ENCODE peak calls at places on chromosomes 2 and 18, in five cellular contexts. One of them, this sample, is unnamed.

GRCh38 chr2:190170673-190171072 is 108.1 kb upstream of the MSTN start:
- DNase-seq in A549: no peak
- DNase-seq in lower leg skin: no peak
- DNase-seq in AG04450: no peak
- DNase-seq in K562: no peak
- DNase-seq in this sample: no peak

GRCh38 chr18:77208969-77209368 is 40.7 kb upstream of the GALR1 start:
- DNase-seq in AG04450: no peak
- DNase-seq in lower leg skin: no peak
- DNase-seq in A549: no peak
- DNase-seq in K562: no peak
- DNase-seq in this sample: peak; percentile 12

GRCh38 chr2:209525834-209526281 is 102.0 kb downstream of the MAP2 start:
- DNase-seq in lower leg skin: no peak
- DNase-seq in AG04450: peak; percentile 67
- DNase-seq in K562: no peak
- DNase-seq in A549: no peak
- DNase-seq in this sample: peak; percentile 87

GRCh38 chr2:137302957-137303356 is 537.6 kb downstream of the THSD7B start:
- DNase-seq in K562: no peak
- DNase-seq in lower leg skin: no peak
- DNase-seq in AG04450: no peak
- DNase-seq in A549: no peak
- DNase-seq in this sample: no peak

GRCh38 chr2:96205888-96206287 is 2.7 kb downstream of the STARD7 start:
- DNase-seq in K562: no peak
- DNase-seq in A549: no peak
- DNase-seq in lower leg skin: no peak
- DNase-seq in AG04450: no peak
- DNase-seq in this sample: peak; percentile 81

GRCh38 chr2:229917793-229918192 is 4.0 kb downstream of the TRIP12 start:
- DNase-seq in K562: no peak
- DNase-seq in AG04450: no peak
- DNase-seq in A549: no peak
- DNase-seq in lower leg skin: no peak
- DNase-seq in this sample: no peak

GRCh38 chr2:110755494-110756078 is 23.2 kb downstream of the ACOXL start:
- DNase-seq in lower leg skin: no peak
- DNase-seq in AG04450: no peak
- DNase-seq in A549: peak; percentile 14
- DNase-seq in K562: no peak
- DNase-seq in this sample: peak; percentile 6

GRCh38 chr2:118689456-118689855 is 158.0 kb downstream of the EN1 start:
- DNase-seq in AG04450: no peak
- DNase-seq in K562: peak; percentile 65
- DNase-seq in A549: no peak
- DNase-seq in lower leg skin: no peak
- DNase-seq in this sample: no peak

GRCh38 chr2:209425082-209426071 is 1.5 kb downstream of the MAP2 start:
- DNase-seq in K562: no peak
- DNase-seq in lower leg skin: peak; percentile 16
- DNase-seq in A549: peak; percentile 20
- DNase-seq in AG04450: no peak
- DNase-seq in this sample: peak; percentile 36

GRCh38 chr2:11708106-11708505 is 38.1 kb upstream of the NTSR2 start:
- DNase-seq in AG04450: no peak
- DNase-seq in A549: no peak
- DNase-seq in K562: no peak
- DNase-seq in lower leg skin: no peak
- DNase-seq in this sample: peak; percentile 11

GRCh38 chr2:24824071-24824588 is 30.9 kb downstream of the CENPO start:
- DNase-seq in A549: no peak
- DNase-seq in K562: no peak
- DNase-seq in AG04450: no peak
- DNase-seq in lower leg skin: no peak
- DNase-seq in this sample: no peak

GRCh38 chr2:150686391-150686790 is 198.9 kb upstream of the RND3 start:
- DNase-seq in K562: no peak
- DNase-seq in lower leg skin: no peak
- DNase-seq in AG04450: no peak
- DNase-seq in A549: no peak
- DNase-seq in this sample: peak; percentile 9

GRCh38 chr2:51013060-51013746 is 18.7 kb downstream of the NRXN1 start:
- DNase-seq in K562: no peak
- DNase-seq in A549: no peak
- DNase-seq in AG04450: no peak
- DNase-seq in lower leg skin: no peak
- DNase-seq in this sample: no peak

GRCh38 chr2:237932731-237933131 is 34.1 kb upstream of the UBE2F start:
- DNase-seq in lower leg skin: no peak
- DNase-seq in AG04450: peak; percentile 78
- DNase-seq in A549: no peak
- DNase-seq in K562: no peak
- DNase-seq in this sample: peak; percentile 92

GRCh38 chr2:217853301-217853881 is 149.4 kb downstream of the TNS1 start:
- DNase-seq in A549: no peak
- DNase-seq in lower leg skin: peak; percentile 82
- DNase-seq in K562: no peak
- DNase-seq in AG04450: peak; percentile 38
- DNase-seq in this sample: peak; percentile 90

GRCh38 chr2:100921685-100922161 is 80.4 kb upstream of the RPL31 start:
- DNase-seq in K562: peak; percentile 61
- DNase-seq in lower leg skin: no peak
- DNase-seq in AG04450: peak; percentile 44
- DNase-seq in A549: no peak
- DNase-seq in this sample: peak; percentile 83

GRCh38 chr2:152613235-152613634 is 104.0 kb downstream of the PRPF40A start:
- DNase-seq in K562: no peak
- DNase-seq in AG04450: no peak
- DNase-seq in A549: no peak
- DNase-seq in lower leg skin: no peak
- DNase-seq in this sample: peak; percentile 24

GRCh38 chr2:88176352-88176952 is 6.3 kb downstream of the THNSL2 start:
- DNase-seq in K562: no peak
- DNase-seq in AG04450: no peak
- DNase-seq in A549: no peak
- DNase-seq in lower leg skin: no peak
- DNase-seq in this sample: no peak

GRCh38 chr2:7007846-7008741 is 90.9 kb downstream of the RNF144A start:
- DNase-seq in A549: no peak
- DNase-seq in K562: peak; percentile 81
- DNase-seq in AG04450: no peak
- DNase-seq in lower leg skin: peak; percentile 85
- DNase-seq in this sample: peak; percentile 45

DNA sequence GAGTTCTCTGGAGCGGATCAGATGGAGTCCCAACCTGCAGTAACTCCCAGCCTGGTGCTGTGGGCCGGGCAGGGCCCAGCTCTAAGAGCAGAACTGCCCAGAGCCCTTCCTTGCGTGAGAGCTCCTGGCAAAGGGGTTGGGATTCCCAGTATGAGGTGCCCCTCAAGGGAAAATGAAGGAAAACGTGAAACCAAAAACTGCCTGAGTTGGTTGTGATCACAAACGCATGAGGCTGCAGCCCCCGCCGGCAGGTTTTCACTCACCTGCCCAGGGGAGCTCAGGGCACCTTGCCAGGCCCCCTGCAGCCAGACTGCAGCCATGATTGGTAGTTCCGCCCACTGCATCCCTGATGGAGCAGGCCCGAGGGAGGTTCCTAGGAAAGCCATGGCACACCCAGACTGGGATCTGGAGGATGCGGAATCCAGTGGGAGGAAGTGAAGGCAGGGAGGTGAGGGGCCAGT is 103.1 kb downstream of the INHBB start:
- DNase-seq in K562: no peak
- DNase-seq in A549: no peak
- DNase-seq in lower leg skin: no peak
- DNase-seq in AG04450: no peak
- DNase-seq in this sample: no peak
- H3K4me3 ChIP-seq in K562: no peak overlapping the region
- H3K4me3 ChIP-seq in A549: no peak overlapping the region
- H3K4me3 ChIP-seq in lower leg skin: no peak overlapping the region
- H3K4me3 ChIP-seq in AG04450: no peak overlapping the region
- H3K4me3 ChIP-seq in this sample: no peak overlapping the region

DNA sequence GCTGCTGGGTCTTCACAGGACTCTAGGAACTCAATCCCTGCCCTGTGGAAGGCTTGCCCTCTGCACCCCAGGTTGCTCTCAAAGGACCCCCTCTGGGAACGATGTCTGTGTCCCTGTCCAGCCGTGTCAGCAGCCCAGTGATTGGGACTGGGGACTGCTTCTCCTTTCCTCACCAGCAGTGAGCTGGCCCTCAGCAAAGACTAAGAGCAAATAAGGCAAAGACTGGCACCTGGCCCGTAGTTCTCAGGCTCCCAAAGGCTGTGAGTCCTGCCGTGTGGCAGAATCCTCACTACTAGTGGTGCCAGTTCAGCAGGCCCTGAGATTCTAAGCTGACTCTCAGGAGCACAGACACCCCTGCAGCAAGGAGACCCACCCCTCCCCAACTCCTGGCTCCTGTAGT is 47.8 kb downstream of the TMEM163 start:
- DNase-seq in AG04450: no peak
- DNase-seq in A549: no peak
- DNase-seq in K562: no peak
- DNase-seq in lower leg skin: no peak
- DNase-seq in this sample: no peak
- H3K4me3 ChIP-seq in AG04450: no peak overlapping the region
- H3K4me3 ChIP-seq in A549: no peak overlapping the region
- H3K4me3 ChIP-seq in K562: no peak overlapping the region
- H3K4me3 ChIP-seq in lower leg skin: no peak overlapping the region
- H3K4me3 ChIP-seq in this sample: no peak overlapping the region

DNA sequence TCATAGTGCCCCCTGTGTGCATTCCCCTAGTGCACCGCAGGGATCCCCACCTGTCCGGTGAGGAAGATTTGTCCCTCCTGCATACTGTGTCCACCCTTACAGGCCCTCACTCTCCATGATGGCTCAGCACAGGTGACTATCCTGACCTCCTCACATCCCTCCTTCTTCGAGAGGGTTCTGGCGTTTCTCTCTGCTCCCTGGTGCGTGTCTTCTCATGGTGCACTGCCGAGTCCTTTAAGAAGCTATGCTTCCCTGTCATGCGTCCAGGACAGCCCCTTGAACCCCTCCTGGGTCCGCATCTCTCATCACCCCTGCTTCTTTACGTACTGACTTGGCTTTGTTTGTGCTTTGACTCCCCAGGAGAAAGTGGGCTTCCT is 1.0 kb upstream of the STK25 start:
- DNase-seq in K562: no peak
- DNase-seq in lower leg skin: no peak
- DNase-seq in AG04450: no peak
- DNase-seq in A549: no peak
- DNase-seq in this sample: no peak
- H3K4me3 ChIP-seq in K562: peak overlapping the region; percentile 75
- H3K4me3 ChIP-seq in lower leg skin: peak overlapping the region; percentile 38
- H3K4me3 ChIP-seq in AG04450: peak overlapping the region; percentile 63
- H3K4me3 ChIP-seq in A549: peak overlapping the region; percentile 76
- H3K4me3 ChIP-seq in this sample: peak overlapping the region; percentile 74

DNA sequence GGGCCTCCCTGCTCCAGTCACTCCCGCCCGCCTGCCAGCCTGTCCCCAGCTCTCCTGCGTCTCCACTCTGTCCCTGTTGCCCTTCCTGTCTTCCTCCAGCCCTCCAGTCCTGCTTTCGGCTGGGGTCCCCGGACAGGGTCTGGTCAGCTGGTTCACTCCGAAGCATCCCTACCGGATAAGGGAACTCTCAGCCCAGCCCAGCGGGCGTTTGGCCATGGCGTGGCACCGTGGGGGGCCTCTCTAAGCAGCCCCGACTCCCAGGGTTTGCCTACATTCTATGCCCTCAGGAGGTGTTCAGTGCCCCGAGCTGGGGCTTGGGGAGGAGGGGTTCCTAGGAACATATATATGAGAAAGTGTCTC is 183.0 kb upstream of the HAAO start:
- DNase-seq in K562: no peak
- DNase-seq in AG04450: no peak
- DNase-seq in lower leg skin: no peak
- DNase-seq in A549: no peak
- DNase-seq in this sample: no peak
- H3K4me3 ChIP-seq in K562: no peak overlapping the region
- H3K4me3 ChIP-seq in AG04450: peak overlapping the region; percentile 47
- H3K4me3 ChIP-seq in lower leg skin: no peak overlapping the region
- H3K4me3 ChIP-seq in A549: peak overlapping the region; percentile 31
- H3K4me3 ChIP-seq in this sample: peak overlapping the region; percentile 53

GRCh38 chr2:154130821-154131220 is 259.1 kb downstream of the GALNT13 start:
- DNase-seq in lower leg skin: peak; percentile 29
- DNase-seq in K562: no peak
- DNase-seq in AG04450: no peak
- DNase-seq in A549: no peak
- DNase-seq in this sample: peak; percentile 54
- H3K4me3 ChIP-seq in lower leg skin: no peak overlapping the region
- H3K4me3 ChIP-seq in K562: no peak overlapping the region
- H3K4me3 ChIP-seq in AG04450: no peak overlapping the region
- H3K4me3 ChIP-seq in A549: no peak overlapping the region
- H3K4me3 ChIP-seq in this sample: no peak overlapping the region

GRCh38 chr2:160566717-160567116 is 73.1 kb upstream of the RBMS1 start:
- DNase-seq in A549: no peak
- DNase-seq in AG04450: no peak
- DNase-seq in lower leg skin: no peak
- DNase-seq in K562: no peak
- DNase-seq in this sample: peak; percentile 79
- H3K4me3 ChIP-seq in A549: no peak overlapping the region
- H3K4me3 ChIP-seq in AG04450: no peak overlapping the region
- H3K4me3 ChIP-seq in lower leg skin: no peak overlapping the region
- H3K4me3 ChIP-seq in K562: no peak overlapping the region
- H3K4me3 ChIP-seq in this sample: no peak overlapping the region

GRCh38 chr2:40281021-40281940 is 170.6 kb downstream of the SLC8A1 start:
- DNase-seq in K562: no peak
- DNase-seq in AG04450: peak; percentile 59
- DNase-seq in lower leg skin: peak; percentile 51
- DNase-seq in A549: no peak
- DNase-seq in this sample: peak; percentile 94

GRCh38 chr2:40282428-40282827 is 169.5 kb downstream of the SLC8A1 start:
- DNase-seq in lower leg skin: no peak
- DNase-seq in K562: no peak
- DNase-seq in A549: no peak
- DNase-seq in AG04450: no peak
- DNase-seq in this sample: peak; percentile 59

GRCh38 chr2:40279001-40279400 is 172.9 kb downstream of the SLC8A1 start:
- DNase-seq in A549: no peak
- DNase-seq in K562: no peak
- DNase-seq in lower leg skin: no peak
- DNase-seq in AG04450: no peak
- DNase-seq in this sample: peak; percentile 44

GRCh38 chr2:40276076-40276475 is 175.8 kb downstream of the SLC8A1 start:
- DNase-seq in K562: no peak
- DNase-seq in lower leg skin: no peak
- DNase-seq in AG04450: no peak
- DNase-seq in A549: no peak
- DNase-seq in this sample: no peak

DNA sequence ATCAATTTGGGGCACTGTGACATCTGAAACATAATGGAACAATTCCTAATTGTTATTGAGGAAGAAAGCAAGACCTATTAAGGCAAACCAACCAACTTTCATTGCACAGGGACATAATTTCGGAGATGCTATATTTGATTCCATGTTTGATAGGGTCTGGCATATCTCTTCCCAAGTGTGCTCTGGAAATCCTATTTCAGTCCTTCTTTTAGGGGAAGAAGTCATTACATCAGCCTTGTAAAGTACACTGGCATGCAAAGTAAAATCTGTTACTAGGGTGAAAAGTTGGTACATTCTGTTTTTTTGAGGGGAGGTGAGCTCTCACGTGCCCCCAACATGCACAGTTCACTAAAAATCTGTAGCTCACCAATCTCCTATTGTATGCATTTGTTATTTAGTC is 172.4 kb downstream of the SLC8A1 start:
- DNase-seq in AG04450: no peak
- DNase-seq in K562: no peak
- DNase-seq in lower leg skin: no peak
- DNase-seq in A549: no peak
- DNase-seq in this sample: no peak
- H3K4me3 ChIP-seq in AG04450: no peak overlapping the region
- H3K4me3 ChIP-seq in K562: no peak overlapping the region
- H3K4me3 ChIP-seq in lower leg skin: no peak overlapping the region
- H3K4me3 ChIP-seq in A549: no peak overlapping the region
- H3K4me3 ChIP-seq in this sample: no peak overlapping the region

This sample was measured in AG10803.